ENCODE peak calls at places on chromosomes 11 and 22, in five cellular contexts. One of them, this sample, is unnamed.
A peak's percentile ranks its signal among the peaks of the same experiment; 100 is the strongest.

GRCh38 chr11:26846222-26846621 is 124.4 kb upstream of the SLC5A12 start:
- DNase-seq in NCI-H1417: no peak
- DNase-seq in EL: peak; percentile 7
- DNase-seq in effector memory CD4-positive, alpha-beta T cell: no peak
- DNase-seq in EH: peak; percentile 18
- DNase-seq in this sample: no peak

GRCh38 chr11:132681971-132682370 is 850.3 kb downstream of the OPCML start:
- DNase-seq in NCI-H1417: no peak
- DNase-seq in EL: no peak
- DNase-seq in effector memory CD4-positive, alpha-beta T cell: no peak
- DNase-seq in EH: peak; percentile 21
- DNase-seq in this sample: no peak

GRCh38 chr22:49915610-49916009 is 2.6 kb downstream of the ALG12 start:
- DNase-seq in NCI-H1417: no peak
- DNase-seq in EL: no peak
- DNase-seq in effector memory CD4-positive, alpha-beta T cell: no peak
- DNase-seq in EH: no peak
- DNase-seq in this sample: no peak

GRCh38 chr11:10400856-10401255 is 54.2 kb upstream of the AMPD3 start:
- DNase-seq in NCI-H1417: no peak
- DNase-seq in EL: peak; percentile 39
- DNase-seq in effector memory CD4-positive, alpha-beta T cell: no peak
- DNase-seq in EH: peak; percentile 59
- DNase-seq in this sample: no peak

GRCh38 chr11:87851234-87851633 is 324.0 kb downstream of the RAB38 start:
- DNase-seq in NCI-H1417: no peak
- DNase-seq in EL: peak; percentile 79
- DNase-seq in effector memory CD4-positive, alpha-beta T cell: no peak
- DNase-seq in EH: peak; percentile 94
- DNase-seq in this sample: peak; percentile 81

GRCh38 chr11:87778341-87778740 is 396.9 kb downstream of the RAB38 start:
- DNase-seq in NCI-H1417: no peak
- DNase-seq in EL: peak; percentile 15
- DNase-seq in effector memory CD4-positive, alpha-beta T cell: no peak
- DNase-seq in EH: no peak
- DNase-seq in this sample: peak; percentile 87

GRCh38 chr22:45226681-45227186 is 14.0 kb downstream of the KIAA0930 start:
- DNase-seq in NCI-H1417: no peak
- DNase-seq in EL: no peak
- DNase-seq in effector memory CD4-positive, alpha-beta T cell: no peak
- DNase-seq in EH: peak; percentile 30
- DNase-seq in this sample: no peak

GRCh38 chr22:22935546-22936157 is 48.0 kb downstream of the IGLL5 start:
- DNase-seq in NCI-H1417: no peak
- DNase-seq in EL: no peak
- DNase-seq in effector memory CD4-positive, alpha-beta T cell: no peak
- DNase-seq in EH: no peak
- DNase-seq in this sample: no peak

GRCh38 chr11:21933095-21933494 is 259.8 kb upstream of the ANO5 start:
- DNase-seq in NCI-H1417: peak; percentile 20
- DNase-seq in EL: no peak
- DNase-seq in effector memory CD4-positive, alpha-beta T cell: no peak
- DNase-seq in EH: no peak
- DNase-seq in this sample: no peak

GRCh38 chr11:47980093-47980906 is at the start of gene PTPRJ:
- DNase-seq in NCI-H1417: peak; percentile 78
- DNase-seq in EL: peak; percentile 66
- DNase-seq in effector memory CD4-positive, alpha-beta T cell: peak; percentile 61
- DNase-seq in EH: peak; percentile 69
- DNase-seq in this sample: peak; percentile 91

GRCh38 chr11:96037267-96037990 is 113.5 kb upstream of the MTMR2 start:
- DNase-seq in NCI-H1417: peak; percentile 73
- DNase-seq in EL: no peak
- DNase-seq in effector memory CD4-positive, alpha-beta T cell: no peak
- DNase-seq in EH: peak; percentile 34
- DNase-seq in this sample: peak; percentile 79

GRCh38 chr11:69208190-69209037 is 52.7 kb downstream of the SMIM38 start:
- DNase-seq in NCI-H1417: no peak
- DNase-seq in EL: no peak
- DNase-seq in effector memory CD4-positive, alpha-beta T cell: no peak
- DNase-seq in EH: no peak
- DNase-seq in this sample: no peak

GRCh38 chr11:123187670-123188507 is 7.2 kb downstream of the CLMP start:
- DNase-seq in NCI-H1417: peak; percentile 85
- DNase-seq in EL: peak; percentile 64
- DNase-seq in effector memory CD4-positive, alpha-beta T cell: no peak
- DNase-seq in EH: peak; percentile 72
- DNase-seq in this sample: peak; percentile 65

GRCh38 chr11:18721576-18722292 is 4.3 kb downstream of the IGSF22 start:
- DNase-seq in NCI-H1417: peak; percentile 72
- DNase-seq in EL: peak; percentile 60
- DNase-seq in effector memory CD4-positive, alpha-beta T cell: peak; percentile 5
- DNase-seq in EH: peak; percentile 50
- DNase-seq in this sample: peak; percentile 72

GRCh38 chr11:69218946-69219720 is 63.4 kb downstream of the SMIM38 start:
- DNase-seq in NCI-H1417: no peak
- DNase-seq in EL: no peak
- DNase-seq in effector memory CD4-positive, alpha-beta T cell: no peak
- DNase-seq in EH: no peak
- DNase-seq in this sample: no peak

GRCh38 chr11:9825315-9825714 is 161.4 kb downstream of the SWAP70 start:
- DNase-seq in NCI-H1417: no peak
- DNase-seq in EL: peak; percentile 25
- DNase-seq in effector memory CD4-positive, alpha-beta T cell: no peak
- DNase-seq in EH: peak; percentile 35
- DNase-seq in this sample: no peak

GRCh38 chr11:77047007-77047927 is 13.1 kb downstream of the B3GNT6 start:
- DNase-seq in NCI-H1417: peak; percentile 95
- DNase-seq in EL: peak; percentile 94
- DNase-seq in effector memory CD4-positive, alpha-beta T cell: peak; percentile 66
- DNase-seq in EH: peak; percentile 96
- DNase-seq in this sample: peak; percentile 95

GRCh38 chr22:43197271-43197941 is 10.5 kb upstream of the TTLL12 start:
- DNase-seq in NCI-H1417: no peak
- DNase-seq in EL: peak; percentile 62
- DNase-seq in effector memory CD4-positive, alpha-beta T cell: no peak
- DNase-seq in EH: peak; percentile 70
- DNase-seq in this sample: peak; percentile 72

GRCh38 chr11:125036933-125037332 is 26.2 kb upstream of the SLC37A2 start:
- DNase-seq in NCI-H1417: no peak
- DNase-seq in EL: peak; percentile 89
- DNase-seq in effector memory CD4-positive, alpha-beta T cell: no peak
- DNase-seq in EH: peak; percentile 88
- DNase-seq in this sample: peak; percentile 17

GRCh38 chr11:95544095-95544795 is 245.3 kb downstream of the FAM76B start:
- DNase-seq in NCI-H1417: no peak
- DNase-seq in EL: no peak
- DNase-seq in effector memory CD4-positive, alpha-beta T cell: no peak
- DNase-seq in EH: no peak
- DNase-seq in this sample: no peak

GRCh38 chr11:66676279-66676919 is 1.3 kb downstream of the RBM4B start:
- DNase-seq in NCI-H1417: peak; percentile 24
- DNase-seq in EL: no peak
- DNase-seq in effector memory CD4-positive, alpha-beta T cell: no peak
- DNase-seq in EH: no peak
- DNase-seq in this sample: no peak

GRCh38 chr11:123300874-123301695 is 106.0 kb upstream of the CLMP start:
- DNase-seq in NCI-H1417: no peak
- DNase-seq in EL: peak; percentile 38
- DNase-seq in effector memory CD4-positive, alpha-beta T cell: no peak
- DNase-seq in EH: peak; percentile 56
- DNase-seq in this sample: peak; percentile 32

GRCh38 chr11:86047275-86047991 is 21.5 kb downstream of the PICALM start:
- DNase-seq in NCI-H1417: no peak
- DNase-seq in EL: peak; percentile 67
- DNase-seq in effector memory CD4-positive, alpha-beta T cell: no peak
- DNase-seq in EH: peak; percentile 69
- DNase-seq in this sample: no peak